ENCODE peak calls at places on chromosome 21, in eight cellular contexts. I, Z, G, J, D, U, T and E are unnamed samples.

GRCh38 chr21:44897326-44898010 is 23.2 kb downstream of the ITGB2 start:
- DNase-seq in I (no peak), Z (no peak), G (no peak), J (peak), D (no peak), U (no peak), T (no peak), E (no peak)

GRCh38 chr21:42039911-42040351 is 29.8 kb upstream of the ZBTB21 start:
- DNase-seq in I (no peak), Z (peak), G (no peak), J (peak), D (no peak), U (no peak), T (no peak), E (no peak)

GRCh38 chr21:39153373-39153772 is 29.9 kb downstream of the PSMG1 start:
- DNase-seq in I (no peak), Z (no peak), G (no peak), J (peak), D (no peak), U (peak), T (no peak), E (peak)

GRCh38 chr21:41761211-41762181 is 5.4 kb downstream of the RIPK4 start:
- DNase-seq in I (peak), Z (no peak), G (no peak), J (peak), D (no peak), U (peak), T (peak), E (peak)

GRCh38 chr21:38916214-38916964 is 110.7 kb downstream of the ETS2 start:
- DNase-seq in I (no peak), Z (no peak), G (no peak), J (no peak), D (no peak), U (no peak), T (no peak), E (no peak)

GRCh38 chr21:43959231-43960041 is 52.7 kb upstream of the TRAPPC10 start:
- DNase-seq in I (no peak), Z (no peak), G (no peak), J (no peak), D (no peak), U (no peak), T (no peak), E (no peak)

GRCh38 chr21:15289896-15290841 is 225.4 kb upstream of the NRIP1 start:
- DNase-seq in I (no peak), Z (no peak), G (no peak), J (peak), D (no peak), U (peak), T (no peak), E (peak)

GRCh38 chr21:17602874-17603273 is 9.8 kb downstream of the BTG3 start:
- DNase-seq in I (no peak), Z (peak), G (no peak), J (peak), D (no peak), U (no peak), T (no peak), E (peak)

GRCh38 chr21:34598931-34599400 is 15.9 kb downstream of the RCAN1 start:
- DNase-seq in I (no peak), Z (no peak), G (no peak), J (peak), D (no peak), U (no peak), T (no peak), E (peak)

GRCh38 chr21:32925098-32925497 is 100.6 kb upstream of the OLIG2 start:
- DNase-seq in I (no peak), Z (no peak), G (no peak), J (no peak), D (no peak), U (no peak), T (no peak), E (no peak)

GRCh38 chr21:41597811-41598231 is 89.9 kb upstream of the TMPRSS2 start:
- DNase-seq in I (no peak), Z (no peak), G (no peak), J (no peak), D (no peak), U (no peak), T (peak), E (no peak)

GRCh38 chr21:35011681-35012080 is 37.4 kb downstream of the RUNX1 start:
- DNase-seq in I (no peak), Z (no peak), G (no peak), J (peak), D (no peak), U (no peak), T (no peak), E (peak)

GRCh38 chr21:45313015-45313414 is 25.3 kb upstream of the POFUT2 start:
- DNase-seq in I (no peak), Z (no peak), G (no peak), J (no peak), D (no peak), U (no peak), T (peak), E (no peak)

GRCh38 chr21:39020751-39021474 is 162.3 kb downstream of the PSMG1 start:
- DNase-seq in I (no peak), Z (no peak), G (peak), J (no peak), D (no peak), U (no peak), T (no peak), E (peak)

GRCh38 chr21:34073749-34074282 is 438 bp downstream of the MRPS6 start:
- DNase-seq in I (no peak), Z (no peak), G (no peak), J (peak), D (peak), U (peak), T (no peak), E (no peak)

GRCh38 chr21:33007747-33008146 is 18.0 kb upstream of the OLIG2 start:
- DNase-seq in I (no peak), Z (no peak), G (peak), J (no peak), D (no peak), U (no peak), T (no peak), E (no peak)